ENCODE peak calls at places on chromosomes 2 and 18, in eight cellular contexts. One of them, this sample, is unnamed.

GRCh38 chr2:175855794-175856453 is 146.1 kb downstream of the LNPK start:
- DNase-seq in COR-L47: no peak
- DNase-seq in activated gamma-delta T cell treated with Interleukin-2 at 50 U/mL for 16 hours: no peak
- DNase-seq in stimulated activated CD4-positive, alpha-beta T cell treated with anti-CD3 and anti-CD28 coated beads, Interleukin-1b, Interleukin-23, amount 100 ng/mL, for 4 hours: no peak
- DNase-seq in AG20443: peak
- DNase-seq in B cell: no peak
- DNase-seq in aorta: peak
- DNase-seq in thyroid gland: no peak
- DNase-seq in this sample: no peak

GRCh38 chr2:47402555-47402804 is 476 bp upstream of the MSH2 start:
- DNase-seq in stimulated activated CD4-positive, alpha-beta T cell treated with anti-CD3 and anti-CD28 coated beads, Interleukin-1b, Interleukin-23, amount 100 ng/mL, for 4 hours: no peak
- DNase-seq in aorta: no peak
- DNase-seq in B cell: no peak
- DNase-seq in thyroid gland: no peak
- DNase-seq in COR-L47: no peak
- DNase-seq in activated gamma-delta T cell treated with Interleukin-2 at 50 U/mL for 16 hours: no peak
- DNase-seq in AG20443: peak
- DNase-seq in this sample: no peak

GRCh38 chr2:74696758-74697327 is 42.8 kb downstream of the SEMA4F start:
- DNase-seq in aorta: no peak
- DNase-seq in AG20443: no peak
- DNase-seq in thyroid gland: no peak
- DNase-seq in activated gamma-delta T cell treated with Interleukin-2 at 50 U/mL for 16 hours: no peak
- DNase-seq in stimulated activated CD4-positive, alpha-beta T cell treated with anti-CD3 and anti-CD28 coated beads, Interleukin-1b, Interleukin-23, amount 100 ng/mL, for 4 hours: no peak
- DNase-seq in B cell: no peak
- DNase-seq in COR-L47: no peak
- DNase-seq in this sample: no peak

GRCh38 chr2:38274286-38275276 is 102.5 kb downstream of the ATL2 start:
- DNase-seq in COR-L47: peak
- DNase-seq in aorta: no peak
- DNase-seq in activated gamma-delta T cell treated with Interleukin-2 at 50 U/mL for 16 hours: peak
- DNase-seq in B cell: peak
- DNase-seq in AG20443: peak
- DNase-seq in stimulated activated CD4-positive, alpha-beta T cell treated with anti-CD3 and anti-CD28 coated beads, Interleukin-1b, Interleukin-23, amount 100 ng/mL, for 4 hours: peak
- DNase-seq in thyroid gland: peak
- DNase-seq in this sample: peak

GRCh38 chr18:60452424-60452823 is 79.8 kb upstream of the MC4R start:
- DNase-seq in stimulated activated CD4-positive, alpha-beta T cell treated with anti-CD3 and anti-CD28 coated beads, Interleukin-1b, Interleukin-23, amount 100 ng/mL, for 4 hours: no peak
- DNase-seq in aorta: no peak
- DNase-seq in thyroid gland: no peak
- DNase-seq in COR-L47: peak
- DNase-seq in AG20443: peak
- DNase-seq in activated gamma-delta T cell treated with Interleukin-2 at 50 U/mL for 16 hours: no peak
- DNase-seq in B cell: no peak
- DNase-seq in this sample: no peak

GRCh38 chr18:61887838-61888237 is 5.0 kb downstream of the RNF152 start:
- DNase-seq in B cell: no peak
- DNase-seq in AG20443: no peak
- DNase-seq in aorta: no peak
- DNase-seq in activated gamma-delta T cell treated with Interleukin-2 at 50 U/mL for 16 hours: no peak
- DNase-seq in COR-L47: no peak
- DNase-seq in thyroid gland: no peak
- DNase-seq in stimulated activated CD4-positive, alpha-beta T cell treated with anti-CD3 and anti-CD28 coated beads, Interleukin-1b, Interleukin-23, amount 100 ng/mL, for 4 hours: no peak
- DNase-seq in this sample: no peak

GRCh38 chr2:6493266-6493665 is 372.4 kb downstream of the CMPK2 start:
- DNase-seq in AG20443: no peak
- DNase-seq in aorta: no peak
- DNase-seq in COR-L47: no peak
- DNase-seq in B cell: no peak
- DNase-seq in activated gamma-delta T cell treated with Interleukin-2 at 50 U/mL for 16 hours: no peak
- DNase-seq in thyroid gland: no peak
- DNase-seq in stimulated activated CD4-positive, alpha-beta T cell treated with anti-CD3 and anti-CD28 coated beads, Interleukin-1b, Interleukin-23, amount 100 ng/mL, for 4 hours: no peak
- DNase-seq in this sample: no peak

GRCh38 chr2:108987111-108987510 is 1.9 kb downstream of the EDAR start:
- DNase-seq in AG20443: no peak
- DNase-seq in stimulated activated CD4-positive, alpha-beta T cell treated with anti-CD3 and anti-CD28 coated beads, Interleukin-1b, Interleukin-23, amount 100 ng/mL, for 4 hours: no peak
- DNase-seq in thyroid gland: no peak
- DNase-seq in activated gamma-delta T cell treated with Interleukin-2 at 50 U/mL for 16 hours: no peak
- DNase-seq in B cell: no peak
- DNase-seq in aorta: no peak
- DNase-seq in COR-L47: no peak
- DNase-seq in this sample: no peak

GRCh38 chr18:60053747-60054304 is 154.0 kb downstream of the PMAIP1 start:
- DNase-seq in COR-L47: no peak
- DNase-seq in thyroid gland: no peak
- DNase-seq in AG20443: peak
- DNase-seq in activated gamma-delta T cell treated with Interleukin-2 at 50 U/mL for 16 hours: no peak
- DNase-seq in stimulated activated CD4-positive, alpha-beta T cell treated with anti-CD3 and anti-CD28 coated beads, Interleukin-1b, Interleukin-23, amount 100 ng/mL, for 4 hours: no peak
- DNase-seq in aorta: no peak
- DNase-seq in B cell: no peak
- DNase-seq in this sample: no peak

GRCh38 chr2:180716186-180717180 is 263.9 kb upstream of the UBE2E3 start:
- DNase-seq in stimulated activated CD4-positive, alpha-beta T cell treated with anti-CD3 and anti-CD28 coated beads, Interleukin-1b, Interleukin-23, amount 100 ng/mL, for 4 hours: no peak
- DNase-seq in AG20443: no peak
- DNase-seq in COR-L47: no peak
- DNase-seq in aorta: no peak
- DNase-seq in activated gamma-delta T cell treated with Interleukin-2 at 50 U/mL for 16 hours: no peak
- DNase-seq in thyroid gland: no peak
- DNase-seq in B cell: no peak
- DNase-seq in this sample: no peak

GRCh38 chr2:237421542-237422047 is 7.6 kb upstream of the COL6A3 start:
- DNase-seq in stimulated activated CD4-positive, alpha-beta T cell treated with anti-CD3 and anti-CD28 coated beads, Interleukin-1b, Interleukin-23, amount 100 ng/mL, for 4 hours: peak
- DNase-seq in activated gamma-delta T cell treated with Interleukin-2 at 50 U/mL for 16 hours: peak
- DNase-seq in aorta: peak
- DNase-seq in AG20443: peak
- DNase-seq in thyroid gland: peak
- DNase-seq in COR-L47: peak
- DNase-seq in B cell: no peak
- DNase-seq in this sample: peak

GRCh38 chr2:237931205-237931721 is 35.6 kb upstream of the UBE2F start:
- DNase-seq in activated gamma-delta T cell treated with Interleukin-2 at 50 U/mL for 16 hours: no peak
- DNase-seq in AG20443: peak
- DNase-seq in COR-L47: no peak
- DNase-seq in aorta: no peak
- DNase-seq in stimulated activated CD4-positive, alpha-beta T cell treated with anti-CD3 and anti-CD28 coated beads, Interleukin-1b, Interleukin-23, amount 100 ng/mL, for 4 hours: no peak
- DNase-seq in B cell: no peak
- DNase-seq in thyroid gland: no peak
- DNase-seq in this sample: no peak

GRCh38 chr2:74530239-74531161 is 767 bp downstream of the HTRA2 start:
- DNase-seq in aorta: peak
- DNase-seq in COR-L47: peak
- DNase-seq in stimulated activated CD4-positive, alpha-beta T cell treated with anti-CD3 and anti-CD28 coated beads, Interleukin-1b, Interleukin-23, amount 100 ng/mL, for 4 hours: no peak
- DNase-seq in AG20443: peak
- DNase-seq in activated gamma-delta T cell treated with Interleukin-2 at 50 U/mL for 16 hours: peak
- DNase-seq in thyroid gland: peak
- DNase-seq in B cell: peak
- DNase-seq in this sample: no peak

GRCh38 chr2:30115141-30115980 is 31.4 kb upstream of the YPEL5 start:
- DNase-seq in B cell: no peak
- DNase-seq in activated gamma-delta T cell treated with Interleukin-2 at 50 U/mL for 16 hours: peak
- DNase-seq in stimulated activated CD4-positive, alpha-beta T cell treated with anti-CD3 and anti-CD28 coated beads, Interleukin-1b, Interleukin-23, amount 100 ng/mL, for 4 hours: peak
- DNase-seq in COR-L47: peak
- DNase-seq in AG20443: peak
- DNase-seq in thyroid gland: peak
- DNase-seq in aorta: peak
- DNase-seq in this sample: peak

GRCh38 chr2:231413921-231414476 is 18.5 kb downstream of the B3GNT7 start:
- DNase-seq in aorta: no peak
- DNase-seq in AG20443: no peak
- DNase-seq in stimulated activated CD4-positive, alpha-beta T cell treated with anti-CD3 and anti-CD28 coated beads, Interleukin-1b, Interleukin-23, amount 100 ng/mL, for 4 hours: no peak
- DNase-seq in activated gamma-delta T cell treated with Interleukin-2 at 50 U/mL for 16 hours: no peak
- DNase-seq in thyroid gland: no peak
- DNase-seq in B cell: no peak
- DNase-seq in COR-L47: no peak
- DNase-seq in this sample: no peak

GRCh38 chr2:9122367-9122766 is 84.2 kb upstream of the ASAP2 start:
- DNase-seq in B cell: no peak
- DNase-seq in activated gamma-delta T cell treated with Interleukin-2 at 50 U/mL for 16 hours: no peak
- DNase-seq in AG20443: no peak
- DNase-seq in thyroid gland: no peak
- DNase-seq in stimulated activated CD4-positive, alpha-beta T cell treated with anti-CD3 and anti-CD28 coated beads, Interleukin-1b, Interleukin-23, amount 100 ng/mL, for 4 hours: no peak
- DNase-seq in COR-L47: no peak
- DNase-seq in aorta: no peak
- DNase-seq in this sample: no peak

GRCh38 chr2:162636206-162636728 is 202.3 kb downstream of the KCNH7 start:
- DNase-seq in B cell: no peak
- DNase-seq in AG20443: no peak
- DNase-seq in COR-L47: no peak
- DNase-seq in activated gamma-delta T cell treated with Interleukin-2 at 50 U/mL for 16 hours: no peak
- DNase-seq in stimulated activated CD4-positive, alpha-beta T cell treated with anti-CD3 and anti-CD28 coated beads, Interleukin-1b, Interleukin-23, amount 100 ng/mL, for 4 hours: no peak
- DNase-seq in aorta: no peak
- DNase-seq in thyroid gland: no peak
- DNase-seq in this sample: no peak

GRCh38 chr18:48422947-48423378 is 13.8 kb upstream of the ZBTB7C start:
- DNase-seq in stimulated activated CD4-positive, alpha-beta T cell treated with anti-CD3 and anti-CD28 coated beads, Interleukin-1b, Interleukin-23, amount 100 ng/mL, for 4 hours: no peak
- DNase-seq in AG20443: no peak
- DNase-seq in COR-L47: no peak
- DNase-seq in activated gamma-delta T cell treated with Interleukin-2 at 50 U/mL for 16 hours: no peak
- DNase-seq in B cell: no peak
- DNase-seq in aorta: no peak
- DNase-seq in thyroid gland: no peak
- DNase-seq in this sample: no peak